ENCODE peak calls at places on chromosomes 13 and 19, in ten cellular contexts. S, Z, V, E, X, I, Y, N, M and K are unnamed samples.

GRCh38 chr13:104979281-104979680 is 1556.2 kb downstream of the EFNB2 start:
- DNase-seq in S (no peak), Z (no peak), V (no peak), E (no peak), X (no peak), I (no peak), Y (no peak), N (no peak), M (no peak), K (no peak)

GRCh38 chr13:20760872-20761271 is 12.9 kb downstream of the EEF1AKMT1 start:
- DNase-seq in S (no peak), Z (no peak), V (no peak), E (no peak), X (no peak), I (no peak), Y (no peak), N (no peak), M (no peak), K (no peak)

GRCh38 chr19:51440846-51441409 is 17.3 kb downstream of the SIGLEC8 start:
- DNase-seq in S (no peak), Z (no peak), V (no peak), E (no peak), X (peak; percentile 20), I (peak; percentile 18), Y (no peak), N (no peak), M (no peak), K (no peak)

GRCh38 chr19:1907563-1908363 is 2.6 kb downstream of the ADAT3 start:
- DNase-seq in S (no peak), Z (no peak), V (no peak), E (no peak), X (no peak), I (no peak), Y (no peak), N (no peak), M (no peak), K (no peak)

GRCh38 chr13:76380436-76381065 is 505.7 kb downstream of the KCTD12 start:
- DNase-seq in S (no peak), Z (no peak), V (peak; percentile 77), E (no peak), X (no peak), I (peak; percentile 1), Y (no peak), N (no peak), M (no peak), K (no peak)

GRCh38 chr13:31012285-31013024 is 80.0 kb downstream of the TEX26 start:
- DNase-seq in S (no peak), Z (peak; percentile 15), V (peak; percentile 44), E (no peak), X (no peak), I (peak; percentile 47), Y (no peak), N (peak; percentile 22), M (no peak), K (no peak)

GRCh38 chr19:30391554-30392551 is 19.7 kb downstream of the ZNF536 start:
- DNase-seq in S (no peak), Z (no peak), V (peak; percentile 12), E (no peak), X (no peak), I (no peak), Y (no peak), N (peak; percentile 41), M (no peak), K (no peak)

GRCh38 chr13:90640976-90641375 is 706.5 kb upstream of the MIR17HG start:
- DNase-seq in S (no peak), Z (no peak), V (peak; percentile 51), E (no peak), X (no peak), I (peak; percentile 38), Y (no peak), N (no peak), M (no peak), K (no peak)

GRCh38 chr19:934865-935422 is 9.1 kb downstream of the ARID3A start:
- DNase-seq in S (no peak), Z (no peak), V (peak; percentile 70), E (peak; percentile 82), X (no peak), I (peak; percentile 48), Y (no peak), N (no peak), M (no peak), K (no peak)

GRCh38 chr19:2080336-2080988 is 15.7 kb downstream of the MOB3A start:
- DNase-seq in S (no peak), Z (no peak), V (no peak), E (no peak), X (no peak), I (no peak), Y (no peak), N (no peak), M (no peak), K (no peak)

GRCh38 chr19:3203754-3204645 is 18.3 kb downstream of the NCLN start:
- DNase-seq in S (no peak), Z (no peak), V (no peak), E (no peak), X (no peak), I (no peak), Y (no peak), N (no peak), M (no peak), K (no peak)

GRCh38 chr19:8320564-8321066 is 560 bp downstream of the NDUFA7 start:
- DNase-seq in S (no peak), Z (peak; percentile 37), V (no peak), E (no peak), X (no peak), I (no peak), Y (no peak), N (peak; percentile 24), M (no peak), K (no peak)

GRCh38 chr19:50607874-50608785 is 31.6 kb downstream of the SYT3 start:
- DNase-seq in S (peak; percentile 94), Z (peak; percentile 86), V (peak; percentile 24), E (peak; percentile 10), X (peak; percentile 13), I (peak; percentile 85), Y (peak; percentile 25), N (peak; percentile 97), M (peak; percentile 2), K (peak; percentile 27)

GRCh38 chr19:49790866-49791265 is 22.2 kb downstream of the FUZ start:
- DNase-seq in S (no peak), Z (no peak), V (no peak), E (no peak), X (no peak), I (peak; percentile 67), Y (no peak), N (no peak), M (peak; percentile 29), K (no peak)

GRCh38 chr13:34412817-34413365 is 529.2 kb upstream of the NBEA start:
- DNase-seq in S (no peak), Z (no peak), V (no peak), E (no peak), X (no peak), I (peak; percentile 8), Y (no peak), N (no peak), M (no peak), K (no peak)

GRCh38 chr19:8101311-8101710 is 48.1 kb downstream of the FBN3 start:
- DNase-seq in S (no peak), Z (no peak), V (no peak), E (no peak), X (no peak), I (no peak), Y (no peak), N (no peak), M (no peak), K (no peak)

GRCh38 chr19:47725759-47726401 is 12.7 kb downstream of the EHD2 start:
- DNase-seq in S (no peak), Z (no peak), V (no peak), E (no peak), X (no peak), I (no peak), Y (no peak), N (no peak), M (no peak), K (no peak)

GRCh38 chr19:1154731-1155351 is 19.2 kb downstream of the SBNO2 start:
- DNase-seq in S (no peak), Z (no peak), V (peak; percentile 68), E (peak; percentile 76), X (no peak), I (peak; percentile 87), Y (no peak), N (no peak), M (peak; percentile 84), K (no peak)

GRCh38 chr13:113969973-113970611 is 3.8 kb downstream of the C13orf46 start:
- DNase-seq in S (no peak), Z (no peak), V (no peak), E (no peak), X (no peak), I (no peak), Y (no peak), N (no peak), M (no peak), K (no peak)

GRCh38 chr19:38024991-38025716 is 118.1 kb downstream of the SIPA1L3 start:
- DNase-seq in S (no peak), Z (no peak), V (no peak), E (no peak), X (no peak), I (no peak), Y (no peak), N (no peak), M (no peak), K (no peak)

GRCh38 chr13:97233499-97233898 is 11.4 kb downstream of the MBNL2 start:
- DNase-seq in S (no peak), Z (no peak), V (no peak), E (no peak), X (no peak), I (no peak), Y (no peak), N (peak; percentile 21), M (no peak), K (no peak)

GRCh38 chr19:13935765-13936486 is 2.3 kb downstream of the PODNL1 start:
- DNase-seq in S (no peak), Z (no peak), V (peak; percentile 13), E (no peak), X (no peak), I (no peak), Y (no peak), N (peak; percentile 74), M (no peak), K (no peak)

GRCh38 chr13:110232146-110232545 is 74.8 kb downstream of the COL4A1 start:
- DNase-seq in S (no peak), Z (no peak), V (no peak), E (no peak), X (no peak), I (no peak), Y (no peak), N (no peak), M (no peak), K (no peak)

GRCh38 chr13:111176421-111176820 is 61.3 kb downstream of the ARHGEF7 start:
- DNase-seq in S (no peak), Z (no peak), V (no peak), E (no peak), X (no peak), I (no peak), Y (no peak), N (no peak), M (no peak), K (no peak)

GRCh38 chr13:21625366-21625765 is 21.4 kb upstream of the MICU2 start:
- DNase-seq in S (peak; percentile 10), Z (peak; percentile 42), V (peak; percentile 28), E (no peak), X (no peak), I (peak; percentile 42), Y (no peak), N (no peak), M (no peak), K (no peak)

GRCh38 chr13:20127563-20128458 is 33.0 kb downstream of the GJA3 start:
- DNase-seq in S (peak; percentile 21), Z (peak; percentile 52), V (peak; percentile 51), E (no peak), X (no peak), I (peak; percentile 40), Y (no peak), N (peak; percentile 74), M (no peak), K (no peak)

GRCh38 chr13:83881917-83882625 is at the start of gene SLITRK1:
- DNase-seq in S (no peak), Z (peak; percentile 16), V (peak; percentile 75), E (no peak), X (no peak), I (peak; percentile 59), Y (no peak), N (peak; percentile 94), M (peak; percentile 11), K (no peak)

GRCh38 chr19:33465371-33465770 is 56.2 kb downstream of the PEPD start:
- DNase-seq in S (no peak), Z (no peak), V (no peak), E (no peak), X (no peak), I (no peak), Y (no peak), N (no peak), M (no peak), K (peak; percentile 8)